ENCODE peak calls at places on chromosomes 6 and 20, in six cellular contexts. E is stimulated activated CD4-positive, alpha-beta T cell treated with anti-CD3 and anti-CD28 coated beads, Interleukin-1b, Interleukin-23, amount 100 ng/mL, for 24 hours; R is PC-3; X is fibroblast of the aortic adventitia; B is anterior cingulate cortex; Y is hepatic stellate cell. F is an unnamed sample.

GRCh38 chr20:5654557-5654956 is 95.6 kb upstream of the SHLD1 start:
- DNase-seq in E (no peak), R (peak; percentile 99), X (peak; percentile 95), B (no peak), Y (no peak), F (peak; percentile 67)

GRCh38 chr20:37544386-37544785 is 16.7 kb upstream of the BLCAP start:
- DNase-seq in E (no peak), R (no peak), X (no peak), B (no peak), Y (no peak), F (no peak)

GRCh38 chr6:164048840-164049239 is 634.3 kb downstream of the QKI start:
- DNase-seq in E (no peak), R (peak; percentile 3), X (no peak), B (no peak), Y (no peak), F (no peak)

GRCh38 chr20:56875052-56875663 is 246.1 kb downstream of the TFAP2C start:
- DNase-seq in E (no peak), R (peak; percentile 99), X (no peak), B (no peak), Y (no peak), F (peak; percentile 79)

GRCh38 chr20:32960849-32961731 is 43.1 kb downstream of the SUN5 start:
- DNase-seq in E (no peak), R (no peak), X (no peak), B (no peak), Y (peak; percentile 1), F (peak; percentile 35)

GRCh38 chr6:64383277-64383676 is 747.7 kb downstream of the PHF3 start:
- DNase-seq in E (no peak), R (no peak), X (no peak), B (no peak), Y (no peak), F (no peak)

GRCh38 chr20:49999329-49999728 is 16.5 kb downstream of the SNAI1 start:
- DNase-seq in E (no peak), R (no peak), X (no peak), B (no peak), Y (no peak), F (no peak)

GRCh38 chr6:112027942-112028674 is 25.8 kb upstream of the CCN6 start:
- DNase-seq in E (no peak), R (no peak), X (peak; percentile 78), B (no peak), Y (no peak), F (no peak)

GRCh38 chr6:170224694-170225660 is 65.9 kb downstream of the DLL1 start:
- DNase-seq in E (no peak), R (peak; percentile 88), X (no peak), B (no peak), Y (no peak), F (no peak)

GRCh38 chr6:79712616-79713015 is 81.5 kb downstream of the SH3BGRL2 start:
- DNase-seq in E (no peak), R (no peak), X (no peak), B (no peak), Y (no peak), F (no peak)

GRCh38 chr6:17339308-17339670 is 54.1 kb upstream of the CAP2 start:
- DNase-seq in E (no peak), R (no peak), X (no peak), B (no peak), Y (no peak), F (no peak)

GRCh38 chr20:38043512-38044300 is 10.2 kb downstream of the RPRD1B start:
- DNase-seq in E (peak; percentile 14), R (peak; percentile 97), X (peak; percentile 58), B (peak; percentile 0), Y (peak; percentile 53), F (peak; percentile 57)

GRCh38 chr6:157436200-157436943 is 55.4 kb downstream of the ZDHHC14 start:
- DNase-seq in E (no peak), R (no peak), X (peak; percentile 3), B (no peak), Y (no peak), F (no peak)

GRCh38 chr20:61982240-61982950 is 83.3 kb downstream of the TAF4 start:
- DNase-seq in E (no peak), R (no peak), X (no peak), B (no peak), Y (no peak), F (no peak)

F was measured in SJSA1.